ENCODE peak calls at places on chromosomes 12 and 14, in ten cellular contexts. One of them, this sample, is unnamed.

GRCh38 chr12:62744551-62744950 is 190.4 kb downstream of the PPM1H start:
- DNase-seq in kidney: no peak
- DNase-seq in GM12865: peak; percentile 66
- DNase-seq in testis: no peak
- DNase-seq in fibroblast of the aortic adventitia: no peak
- DNase-seq in cardiac fibroblast: no peak
- DNase-seq in astrocyte of the cerebellum: no peak
- DNase-seq in CD8-positive, alpha-beta T cell: no peak
- DNase-seq in bronchial epithelial cell: no peak
- DNase-seq in esophagus muscularis mucosa: no peak
- DNase-seq in this sample: no peak

GRCh38 chr12:47736877-47737676 is 11.8 kb upstream of the ENDOU start:
- DNase-seq in kidney: peak; percentile 96
- DNase-seq in GM12865: no peak
- DNase-seq in testis: peak; percentile 95
- DNase-seq in fibroblast of the aortic adventitia: peak; percentile 89
- DNase-seq in cardiac fibroblast: peak; percentile 91
- DNase-seq in astrocyte of the cerebellum: no peak
- DNase-seq in CD8-positive, alpha-beta T cell: no peak
- DNase-seq in bronchial epithelial cell: no peak
- DNase-seq in esophagus muscularis mucosa: peak; percentile 96
- DNase-seq in this sample: no peak

GRCh38 chr12:14238224-14238792 is 127.2 kb upstream of the ATF7IP start:
- DNase-seq in kidney: no peak
- DNase-seq in GM12865: peak; percentile 55
- DNase-seq in testis: no peak
- DNase-seq in fibroblast of the aortic adventitia: peak; percentile 75
- DNase-seq in cardiac fibroblast: peak; percentile 67
- DNase-seq in astrocyte of the cerebellum: peak; percentile 36
- DNase-seq in CD8-positive, alpha-beta T cell: no peak
- DNase-seq in bronchial epithelial cell: peak; percentile 33
- DNase-seq in esophagus muscularis mucosa: no peak
- DNase-seq in this sample: no peak

GRCh38 chr14:43166163-43166562 is 1340.9 kb downstream of the FSCB start:
- DNase-seq in kidney: no peak
- DNase-seq in GM12865: no peak
- DNase-seq in testis: no peak
- DNase-seq in fibroblast of the aortic adventitia: no peak
- DNase-seq in cardiac fibroblast: no peak
- DNase-seq in astrocyte of the cerebellum: no peak
- DNase-seq in CD8-positive, alpha-beta T cell: no peak
- DNase-seq in bronchial epithelial cell: no peak
- DNase-seq in esophagus muscularis mucosa: no peak
- DNase-seq in this sample: no peak

GRCh38 chr12:8890313-8891084 is 23.8 kb upstream of the PHC1 start:
- DNase-seq in kidney: no peak
- DNase-seq in GM12865: peak; percentile 67
- DNase-seq in testis: peak; percentile 74
- DNase-seq in fibroblast of the aortic adventitia: peak; percentile 64
- DNase-seq in cardiac fibroblast: peak; percentile 67
- DNase-seq in astrocyte of the cerebellum: peak; percentile 22
- DNase-seq in CD8-positive, alpha-beta T cell: peak; percentile 73
- DNase-seq in bronchial epithelial cell: peak; percentile 32
- DNase-seq in esophagus muscularis mucosa: peak; percentile 92
- DNase-seq in this sample: no peak

GRCh38 chr12:119808441-119808840 is 68.7 kb downstream of the CIT start:
- DNase-seq in kidney: no peak
- DNase-seq in GM12865: no peak
- DNase-seq in testis: no peak
- DNase-seq in fibroblast of the aortic adventitia: peak; percentile 14
- DNase-seq in cardiac fibroblast: no peak
- DNase-seq in astrocyte of the cerebellum: no peak
- DNase-seq in CD8-positive, alpha-beta T cell: no peak
- DNase-seq in bronchial epithelial cell: peak; percentile 53
- DNase-seq in esophagus muscularis mucosa: no peak
- DNase-seq in this sample: no peak

GRCh38 chr12:22625671-22626251 is 790 bp downstream of the ETNK1 start:
- DNase-seq in kidney: no peak
- DNase-seq in GM12865: peak; percentile 54
- DNase-seq in testis: peak; percentile 67
- DNase-seq in fibroblast of the aortic adventitia: peak; percentile 36
- DNase-seq in cardiac fibroblast: peak; percentile 34
- DNase-seq in astrocyte of the cerebellum: no peak
- DNase-seq in CD8-positive, alpha-beta T cell: peak; percentile 22
- DNase-seq in bronchial epithelial cell: peak; percentile 55
- DNase-seq in esophagus muscularis mucosa: no peak
- DNase-seq in this sample: no peak

GRCh38 chr12:116708826-116709756 is 28.8 kb downstream of the SPRING1 start:
- DNase-seq in kidney: no peak
- DNase-seq in GM12865: peak; percentile 43
- DNase-seq in testis: peak; percentile 79
- DNase-seq in fibroblast of the aortic adventitia: peak; percentile 73
- DNase-seq in cardiac fibroblast: peak; percentile 64
- DNase-seq in astrocyte of the cerebellum: no peak
- DNase-seq in CD8-positive, alpha-beta T cell: peak; percentile 52
- DNase-seq in bronchial epithelial cell: peak; percentile 29
- DNase-seq in esophagus muscularis mucosa: no peak
- DNase-seq in this sample: no peak

GRCh38 chr14:100159107-100159864 is at the start of gene DEGS2:
- DNase-seq in kidney: peak; percentile 88
- DNase-seq in GM12865: peak; percentile 53
- DNase-seq in testis: peak; percentile 43
- DNase-seq in fibroblast of the aortic adventitia: no peak
- DNase-seq in cardiac fibroblast: no peak
- DNase-seq in astrocyte of the cerebellum: no peak
- DNase-seq in CD8-positive, alpha-beta T cell: peak; percentile 67
- DNase-seq in bronchial epithelial cell: no peak
- DNase-seq in esophagus muscularis mucosa: no peak
- DNase-seq in this sample: no peak

GRCh38 chr12:5135126-5135525 is 91.4 kb downstream of the KCNA5 start:
- DNase-seq in kidney: no peak
- DNase-seq in GM12865: no peak
- DNase-seq in testis: no peak
- DNase-seq in fibroblast of the aortic adventitia: no peak
- DNase-seq in cardiac fibroblast: no peak
- DNase-seq in astrocyte of the cerebellum: no peak
- DNase-seq in CD8-positive, alpha-beta T cell: no peak
- DNase-seq in bronchial epithelial cell: peak; percentile 53
- DNase-seq in esophagus muscularis mucosa: no peak
- DNase-seq in this sample: no peak

GRCh38 chr14:96376093-96376492 is 12.8 kb downstream of the GSKIP start:
- DNase-seq in kidney: no peak
- DNase-seq in GM12865: no peak
- DNase-seq in testis: no peak
- DNase-seq in fibroblast of the aortic adventitia: no peak
- DNase-seq in cardiac fibroblast: no peak
- DNase-seq in astrocyte of the cerebellum: no peak
- DNase-seq in CD8-positive, alpha-beta T cell: no peak
- DNase-seq in bronchial epithelial cell: no peak
- DNase-seq in esophagus muscularis mucosa: no peak
- DNase-seq in this sample: no peak
- H3K4me3 ChIP-seq in kidney: no peak overlapping the region
- H3K4me3 ChIP-seq in GM12865: no peak overlapping the region
- H3K4me3 ChIP-seq in testis: no peak overlapping the region
- H3K4me3 ChIP-seq in fibroblast of the aortic adventitia: no peak overlapping the region
- H3K4me3 ChIP-seq in cardiac fibroblast: no peak overlapping the region
- H3K4me3 ChIP-seq in astrocyte of the cerebellum: no peak overlapping the region
- H3K4me3 ChIP-seq in CD8-positive, alpha-beta T cell: no peak overlapping the region
- H3K4me3 ChIP-seq in bronchial epithelial cell: no peak overlapping the region
- H3K4me3 ChIP-seq in esophagus muscularis mucosa: no peak overlapping the region
- H3K4me3 ChIP-seq in this sample: no peak overlapping the region

GRCh38 chr12:3752096-3752709 is 706 bp downstream of the CRACR2A start:
- DNase-seq in kidney: peak; percentile 74
- DNase-seq in GM12865: peak; percentile 90
- DNase-seq in testis: peak; percentile 33
- DNase-seq in fibroblast of the aortic adventitia: peak; percentile 37
- DNase-seq in cardiac fibroblast: peak; percentile 60
- DNase-seq in astrocyte of the cerebellum: no peak
- DNase-seq in CD8-positive, alpha-beta T cell: peak; percentile 60
- DNase-seq in bronchial epithelial cell: no peak
- DNase-seq in esophagus muscularis mucosa: peak; percentile 92
- DNase-seq in this sample: no peak
- H3K4me3 ChIP-seq in kidney: peak overlapping the region; percentile 57
- H3K4me3 ChIP-seq in GM12865: peak overlapping the region; percentile 91
- H3K4me3 ChIP-seq in testis: peak overlapping the region; percentile 58
- H3K4me3 ChIP-seq in fibroblast of the aortic adventitia: peak overlapping the region; percentile 64
- H3K4me3 ChIP-seq in cardiac fibroblast: peak overlapping the region; percentile 42
- H3K4me3 ChIP-seq in astrocyte of the cerebellum: no peak overlapping the region
- H3K4me3 ChIP-seq in CD8-positive, alpha-beta T cell: peak overlapping the region; percentile 63
- H3K4me3 ChIP-seq in bronchial epithelial cell: no peak overlapping the region
- H3K4me3 ChIP-seq in esophagus muscularis mucosa: peak overlapping the region; percentile 57
- H3K4me3 ChIP-seq in this sample: peak overlapping the region; percentile 42

DNA sequence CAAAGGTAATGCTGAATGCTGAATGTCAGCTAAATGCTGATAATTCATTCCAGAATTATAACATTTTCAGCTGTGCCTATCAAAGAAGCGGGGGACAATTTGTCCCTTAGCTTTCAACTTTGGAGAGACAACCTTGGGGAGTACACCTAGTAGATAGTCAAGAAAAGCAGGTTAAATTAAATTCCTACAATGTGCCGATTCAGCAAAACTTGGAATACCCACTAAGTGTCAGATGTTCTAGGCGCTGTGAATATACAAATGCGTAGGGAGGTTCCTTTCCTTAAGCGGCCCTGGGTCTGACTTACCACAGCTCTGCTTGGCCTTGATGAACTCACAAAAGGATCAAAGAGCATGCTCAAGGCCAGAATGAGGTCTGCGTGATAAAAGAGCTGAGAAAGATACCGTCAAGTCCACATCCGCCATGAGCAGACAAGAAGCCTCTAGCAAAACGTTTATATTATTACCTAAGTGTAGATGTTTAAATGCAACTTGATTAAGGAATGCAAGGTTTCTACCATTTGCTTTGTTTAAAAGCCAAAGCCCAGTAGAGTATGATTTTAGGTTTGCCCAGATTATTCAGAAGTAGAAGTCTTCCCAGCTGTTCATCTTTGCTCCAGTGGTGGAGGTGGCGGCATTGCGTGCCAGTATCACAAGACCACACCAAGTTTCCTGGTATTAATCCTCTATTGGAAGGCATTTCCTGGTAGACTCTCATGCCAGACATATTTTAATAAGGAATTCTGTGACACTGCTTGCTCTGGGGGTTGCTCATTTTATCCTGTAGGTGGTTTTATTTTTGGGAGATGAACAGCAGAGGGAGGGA is 368.6 kb downstream of the DPF3 start:
- DNase-seq in kidney: no peak
- DNase-seq in GM12865: no peak
- DNase-seq in testis: no peak
- DNase-seq in fibroblast of the aortic adventitia: peak; percentile 45
- DNase-seq in cardiac fibroblast: peak; percentile 32
- DNase-seq in astrocyte of the cerebellum: no peak
- DNase-seq in CD8-positive, alpha-beta T cell: no peak
- DNase-seq in bronchial epithelial cell: no peak
- DNase-seq in esophagus muscularis mucosa: no peak
- DNase-seq in this sample: no peak
- H3K4me3 ChIP-seq in kidney: no peak overlapping the region
- H3K4me3 ChIP-seq in GM12865: no peak overlapping the region
- H3K4me3 ChIP-seq in testis: no peak overlapping the region
- H3K4me3 ChIP-seq in fibroblast of the aortic adventitia: no peak overlapping the region
- H3K4me3 ChIP-seq in cardiac fibroblast: no peak overlapping the region
- H3K4me3 ChIP-seq in astrocyte of the cerebellum: no peak overlapping the region
- H3K4me3 ChIP-seq in CD8-positive, alpha-beta T cell: no peak overlapping the region
- H3K4me3 ChIP-seq in bronchial epithelial cell: no peak overlapping the region
- H3K4me3 ChIP-seq in esophagus muscularis mucosa: no peak overlapping the region
- H3K4me3 ChIP-seq in this sample: no peak overlapping the region

GRCh38 chr14:104115691-104116543 is 22.5 kb upstream of the KIF26A start:
- DNase-seq in kidney: peak; percentile 88
- DNase-seq in GM12865: no peak
- DNase-seq in testis: no peak
- DNase-seq in fibroblast of the aortic adventitia: no peak
- DNase-seq in cardiac fibroblast: no peak
- DNase-seq in astrocyte of the cerebellum: no peak
- DNase-seq in CD8-positive, alpha-beta T cell: no peak
- DNase-seq in bronchial epithelial cell: peak; percentile 51
- DNase-seq in esophagus muscularis mucosa: no peak
- DNase-seq in this sample: no peak

GRCh38 chr14:104117341-104118005 is 20.9 kb upstream of the KIF26A start:
- DNase-seq in kidney: peak; percentile 74
- DNase-seq in GM12865: no peak
- DNase-seq in testis: no peak
- DNase-seq in fibroblast of the aortic adventitia: no peak
- DNase-seq in cardiac fibroblast: no peak
- DNase-seq in astrocyte of the cerebellum: no peak
- DNase-seq in CD8-positive, alpha-beta T cell: no peak
- DNase-seq in bronchial epithelial cell: no peak
- DNase-seq in esophagus muscularis mucosa: no peak
- DNase-seq in this sample: no peak

GRCh38 chr14:104115131-104115600 is 23.2 kb upstream of the KIF26A start:
- DNase-seq in kidney: peak; percentile 36
- DNase-seq in GM12865: no peak
- DNase-seq in testis: no peak
- DNase-seq in fibroblast of the aortic adventitia: no peak
- DNase-seq in cardiac fibroblast: no peak
- DNase-seq in astrocyte of the cerebellum: no peak
- DNase-seq in CD8-positive, alpha-beta T cell: no peak
- DNase-seq in bronchial epithelial cell: no peak
- DNase-seq in esophagus muscularis mucosa: no peak
- DNase-seq in this sample: no peak

GRCh38 chr14:104118006-104118844 is 20.2 kb upstream of the KIF26A start:
- DNase-seq in kidney: peak; percentile 73
- DNase-seq in GM12865: no peak
- DNase-seq in testis: no peak
- DNase-seq in fibroblast of the aortic adventitia: no peak
- DNase-seq in cardiac fibroblast: no peak
- DNase-seq in astrocyte of the cerebellum: no peak
- DNase-seq in CD8-positive, alpha-beta T cell: no peak
- DNase-seq in bronchial epithelial cell: no peak
- DNase-seq in esophagus muscularis mucosa: no peak
- DNase-seq in this sample: no peak

GRCh38 chr14:104116544-104117340 is 21.6 kb upstream of the KIF26A start:
- DNase-seq in kidney: peak; percentile 83
- DNase-seq in GM12865: no peak
- DNase-seq in testis: no peak
- DNase-seq in fibroblast of the aortic adventitia: no peak
- DNase-seq in cardiac fibroblast: no peak
- DNase-seq in astrocyte of the cerebellum: no peak
- DNase-seq in CD8-positive, alpha-beta T cell: no peak
- DNase-seq in bronchial epithelial cell: peak; percentile 54
- DNase-seq in esophagus muscularis mucosa: no peak
- DNase-seq in this sample: no peak
- H3K4me3 ChIP-seq in kidney: peak overlapping the region; percentile 41
- H3K4me3 ChIP-seq in GM12865: no peak overlapping the region
- H3K4me3 ChIP-seq in testis: peak overlapping the region; percentile 24
- H3K4me3 ChIP-seq in fibroblast of the aortic adventitia: peak overlapping the region; percentile 5
- H3K4me3 ChIP-seq in cardiac fibroblast: peak overlapping the region; percentile 27
- H3K4me3 ChIP-seq in astrocyte of the cerebellum: no peak overlapping the region
- H3K4me3 ChIP-seq in CD8-positive, alpha-beta T cell: no peak overlapping the region
- H3K4me3 ChIP-seq in bronchial epithelial cell: peak overlapping the region; percentile 85
- H3K4me3 ChIP-seq in esophagus muscularis mucosa: peak overlapping the region; percentile 48
- H3K4me3 ChIP-seq in this sample: peak overlapping the region; percentile 24